ENCODE peak calls at places on chromosomes 5 and 9, in ten cellular contexts. H is mammary epithelial cell, J is endothelial cell, K is neural crest cell, M is HCT116, S is GM10248, R is B cell, W is left ventricle myocardium inferior, I is lower leg skin, O is PC-3. T is an unnamed sample.

GRCh38 chr5:147860641-147861025 is 17.9 kb upstream of the SCGB3A2 start:
- DNase-seq in R (no peak), S (no peak), I (no peak), J (no peak), O (no peak), H (no peak), M (no peak), W (no peak), K (no peak), T (no peak)

GRCh38 chr5:68848086-68848485 is 245.7 kb upstream of the SLC30A5 start:
- DNase-seq in R (no peak), I (no peak), H (peak), J (no peak), W (no peak), M (no peak), K (no peak), O (peak), S (no peak), T (no peak)

GRCh38 chr9:2967779-2968178 is 123.9 kb upstream of the PUM3 start:
- DNase-seq in M (no peak), H (peak), J (no peak), K (no peak), O (no peak), R (no peak), S (no peak), I (no peak), W (no peak), T (no peak)

GRCh38 chr5:69285448-69286116 is 47.0 kb downstream of the CCDC125 start:
- DNase-seq in I (no peak), K (no peak), H (no peak), R (no peak), J (no peak), O (no peak), M (no peak), S (no peak), W (no peak), T (no peak)

GRCh38 chr5:110612778-110613396 is 113.6 kb downstream of the TMEM232 start:
- DNase-seq in W (no peak), J (no peak), I (no peak), K (no peak), H (no peak), M (no peak), R (no peak), O (peak), S (no peak), T (no peak)

GRCh38 chr9:32045513-32045912 is 338.9 kb upstream of the ACO1 start:
- DNase-seq in I (no peak), S (no peak), H (no peak), O (no peak), K (no peak), M (no peak), W (no peak), J (no peak), R (no peak), T (no peak)

GRCh38 chr9:134494273-134494815 is 147.3 kb upstream of the COL5A1 start:
- DNase-seq in R (peak), W (no peak), O (no peak), I (peak), J (no peak), S (no peak), K (no peak), M (no peak), H (no peak), T (no peak)

GRCh38 chr9:105241356-105242043 is 3.0 kb upstream of the SLC44A1 start:
- DNase-seq in I (no peak), H (no peak), J (no peak), K (no peak), M (no peak), R (no peak), S (no peak), O (no peak), W (no peak), T (no peak)

GRCh38 chr9:27371382-27371781 is 74.4 kb upstream of the EQTN start:
- DNase-seq in S (no peak), H (peak), O (peak), I (no peak), R (no peak), J (no peak), M (peak), W (no peak), K (no peak), T (no peak)

GRCh38 chr9:80692751-80693150 is 996.6 kb downstream of the TLE1 start:
- DNase-seq in K (no peak), J (no peak), W (no peak), S (no peak), O (no peak), M (no peak), R (no peak), H (no peak), I (no peak), T (no peak)

GRCh38 chr9:96057155-96057554 is 181.7 kb downstream of the ERCC6L2 start:
- DNase-seq in R (no peak), K (no peak), O (no peak), M (no peak), H (peak), J (no peak), I (no peak), W (no peak), S (no peak), T (no peak)

GRCh38 chr9:17293685-17294084 is 158.8 kb downstream of the CNTLN start:
- DNase-seq in J (no peak), R (no peak), H (no peak), M (no peak), O (no peak), I (no peak), W (no peak), K (no peak), S (no peak), T (no peak)

GRCh38 chr9:138006576-138007233 is 129.1 kb downstream of the CACNA1B start:
- DNase-seq in J (no peak), O (no peak), I (peak), W (no peak), M (no peak), H (no peak), S (no peak), R (no peak), K (no peak), T (no peak)

GRCh38 chr9:134242706-134243105 is 78.3 kb upstream of the RNU6ATAC start:
- DNase-seq in S (no peak), K (no peak), R (no peak), H (no peak), M (no peak), W (no peak), I (no peak), O (no peak), J (no peak), T (no peak)

GRCh38 chr5:125283372-125283771 is 536.9 kb upstream of the ZNF608 start:
- DNase-seq in W (no peak), J (no peak), I (no peak), M (no peak), S (no peak), R (no peak), O (no peak), H (no peak), K (no peak), T (no peak)

GRCh38 chr5:168607946-168608345 is 28.8 kb upstream of the PANK3 start:
- DNase-seq in I (no peak), J (no peak), W (no peak), K (no peak), M (no peak), H (no peak), O (no peak), S (no peak), R (no peak), T (no peak)

GRCh38 chr9:68709291-68709970 is 4.4 kb downstream of the PIP5K1B start:
- DNase-seq in J (no peak), I (no peak), S (no peak), M (no peak), R (no peak), H (no peak), W (no peak), K (no peak), O (no peak), T (no peak)

GRCh38 chr5:147339313-147339712 is 104.5 kb downstream of the STK32A start:
- DNase-seq in W (no peak), H (no peak), K (no peak), I (no peak), O (no peak), J (no peak), M (no peak), R (no peak), S (no peak), T (no peak)

GRCh38 chr5:31661257-31661656 is 22.3 kb downstream of the PDZD2 start:
- DNase-seq in S (no peak), R (no peak), W (no peak), O (peak), H (no peak), J (no peak), M (no peak), K (no peak), I (no peak), T (no peak)

GRCh38 chr9:15729507-15729906 is 176.7 kb downstream of the CCDC171 start:
- DNase-seq in J (no peak), I (no peak), O (no peak), M (no peak), R (no peak), S (no peak), W (no peak), K (no peak), H (no peak), T (no peak)

GRCh38 chr9:12996971-12997370 is 222.2 kb downstream of the LURAP1L start:
- DNase-seq in O (no peak), M (no peak), R (no peak), K (no peak), S (no peak), H (no peak), I (no peak), W (no peak), J (no peak), T (no peak)

GRCh38 chr5:149149942-149150341 is 8.6 kb downstream of the ABLIM3 start:
- DNase-seq in M (no peak), S (no peak), K (no peak), O (no peak), W (no peak), R (no peak), H (no peak), J (no peak), I (no peak), T (no peak)

GRCh38 chr9:124020520-124021384 is 9.2 kb downstream of the LHX2 start:
- DNase-seq in W (no peak), M (no peak), K (no peak), H (no peak), S (peak), R (no peak), I (no peak), J (no peak), O (no peak), T (no peak)

GRCh38 chr9:131111186-131111853 is 14.1 kb upstream of the NUP214 start:
- DNase-seq in K (no peak), I (no peak), H (no peak), O (no peak), S (no peak), J (no peak), W (no peak), M (no peak), R (no peak), T (no peak)

GRCh38 chr5:171845857-171846785 is 60.5 kb downstream of the SMIM23 start:
- DNase-seq in S (no peak), W (peak), J (no peak), H (no peak), O (peak), K (no peak), I (peak), M (no peak), R (no peak), T (no peak)

GRCh38 chr9:35729700-35730485 is 2.1 kb downstream of the TLN1 start:
- DNase-seq in J (peak), I (no peak), S (no peak), W (peak), K (no peak), H (peak), R (peak), O (peak), M (peak), T (no peak)

GRCh38 chr5:171783051-171783450 is 2.6 kb upstream of the SMIM23 start:
- DNase-seq in M (no peak), O (peak), J (no peak), I (no peak), S (no peak), H (no peak), R (no peak), W (no peak), K (no peak), T (no peak)

GRCh38 chr5:140113180-140113698 is 670 bp upstream of the PURA start:
- DNase-seq in K (peak), R (peak), M (no peak), I (peak), W (peak), S (peak), H (no peak), J (peak), O (no peak), T (no peak)

GRCh38 chr5:41445937-41446563 is 64.4 kb downstream of the PLCXD3 start:
- DNase-seq in J (no peak), H (no peak), S (no peak), W (no peak), K (no peak), O (no peak), R (no peak), I (no peak), M (no peak), T (no peak)

GRCh38 chr9:73869261-73869660 is 627.9 kb upstream of the RORB start:
- DNase-seq in I (no peak), J (no peak), M (no peak), H (peak), S (peak), K (no peak), O (peak), R (no peak), W (no peak), T (no peak)

GRCh38 chr5:180306796-180307195 is 14.9 kb upstream of the MAPK9 start:
- DNase-seq in W (no peak), M (no peak), S (no peak), I (no peak), H (no peak), K (no peak), J (no peak), O (no peak), R (no peak), T (peak)
- TF ChIP-seq CTCF in W (no peak), M (no peak), S (no peak), I (no peak), H (no peak), K (no peak), J (no peak), O (no peak), R (no peak), T (no peak)

GRCh38 chr5:92889140-92889539 is 691.9 kb downstream of the NR2F1-AS1 start:
- DNase-seq in W (no peak), H (no peak), K (no peak), M (no peak), I (no peak), S (no peak), J (no peak), R (no peak), O (no peak), T (no peak)

GRCh38 chr5:92886751-92887150 is 694.3 kb downstream of the NR2F1-AS1 start:
- DNase-seq in O (no peak), W (no peak), M (no peak), R (no peak), K (no peak), I (no peak), J (no peak), S (no peak), H (no peak), T (no peak)

GRCh38 chr5:92884464-92884863 is 696.6 kb downstream of the NR2F1-AS1 start:
- DNase-seq in M (no peak), R (no peak), W (no peak), S (no peak), I (no peak), J (no peak), K (no peak), H (no peak), O (no peak), T (no peak)

GRCh38 chr5:92887254-92887653 is 693.8 kb downstream of the NR2F1-AS1 start:
- DNase-seq in I (no peak), W (no peak), R (no peak), H (no peak), O (no peak), S (no peak), J (no peak), K (no peak), M (no peak), T (no peak)

GRCh38 chr5:92885950-92886349 is 695.1 kb downstream of the NR2F1-AS1 start:
- DNase-seq in M (no peak), R (no peak), J (peak), K (peak), H (no peak), O (no peak), W (no peak), I (no peak), S (no peak), T (no peak)
- TF ChIP-seq CTCF in M (peak), R (no peak), J (no peak), K (peak), H (peak), O (peak), W (no peak), I (no peak), S (no peak), T (no peak)

GRCh38 chr5:77924081-77924480 is 147.9 kb upstream of the TBCA start:
- DNase-seq in H (peak), R (no peak), W (no peak), M (no peak), O (peak), S (no peak), J (no peak), K (no peak), I (no peak), T (no peak)

GRCh38 chr5:77921369-77921768 is 145.2 kb upstream of the TBCA start:
- DNase-seq in J (no peak), W (no peak), K (no peak), H (peak), I (no peak), S (no peak), O (no peak), R (no peak), M (no peak), T (no peak)

GRCh38 chr5:77926337-77926736 is 150.2 kb upstream of the TBCA start:
- DNase-seq in W (no peak), I (no peak), M (no peak), K (no peak), J (no peak), S (no peak), R (no peak), H (no peak), O (no peak), T (no peak)

GRCh38 chr5:77925503-77925902 is 149.4 kb upstream of the TBCA start:
- DNase-seq in J (no peak), W (no peak), K (no peak), O (no peak), R (no peak), H (no peak), S (no peak), M (no peak), I (no peak), T (no peak)

GRCh38 chr5:77923666-77924065 is 147.5 kb upstream of the TBCA start:
- DNase-seq in S (no peak), K (no peak), I (no peak), R (no peak), O (no peak), W (no peak), M (no peak), J (no peak), H (no peak), T (no peak)
- TF ChIP-seq CTCF in S (no peak), K (no peak), I (no peak), R (no peak), O (no peak), W (no peak), M (no peak), J (no peak), H (no peak), T (no peak)

DNA sequence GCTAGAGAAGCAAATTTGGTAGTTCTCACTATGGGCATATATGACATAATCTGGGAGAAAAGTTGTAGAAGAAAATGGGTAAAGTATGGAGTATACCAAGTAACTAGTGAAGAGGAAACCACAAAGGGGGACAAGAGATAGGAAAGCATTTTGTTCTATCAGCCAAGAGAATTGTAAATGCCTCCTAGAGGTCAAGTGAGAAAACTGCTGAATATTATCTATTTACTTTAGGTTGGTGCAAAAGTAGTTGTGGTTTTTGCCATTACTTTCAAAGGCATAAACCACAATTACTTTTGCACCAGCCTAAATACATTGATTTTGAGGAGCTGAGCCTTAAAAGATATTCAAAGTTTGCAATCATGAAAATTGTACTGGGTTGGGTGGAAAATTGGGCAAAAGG is 126.7 kb upstream of the GRHPR start:
- DNase-seq in H (no peak), S (no peak), K (no peak), O (no peak), I (no peak), W (no peak), R (no peak), M (no peak), J (no peak), T (no peak)
- TF ChIP-seq CTCF in H (peak), S (peak), K (peak), O (peak), I (no peak), W (no peak), R (peak), M (peak), J (peak), T (no peak)

DNA sequence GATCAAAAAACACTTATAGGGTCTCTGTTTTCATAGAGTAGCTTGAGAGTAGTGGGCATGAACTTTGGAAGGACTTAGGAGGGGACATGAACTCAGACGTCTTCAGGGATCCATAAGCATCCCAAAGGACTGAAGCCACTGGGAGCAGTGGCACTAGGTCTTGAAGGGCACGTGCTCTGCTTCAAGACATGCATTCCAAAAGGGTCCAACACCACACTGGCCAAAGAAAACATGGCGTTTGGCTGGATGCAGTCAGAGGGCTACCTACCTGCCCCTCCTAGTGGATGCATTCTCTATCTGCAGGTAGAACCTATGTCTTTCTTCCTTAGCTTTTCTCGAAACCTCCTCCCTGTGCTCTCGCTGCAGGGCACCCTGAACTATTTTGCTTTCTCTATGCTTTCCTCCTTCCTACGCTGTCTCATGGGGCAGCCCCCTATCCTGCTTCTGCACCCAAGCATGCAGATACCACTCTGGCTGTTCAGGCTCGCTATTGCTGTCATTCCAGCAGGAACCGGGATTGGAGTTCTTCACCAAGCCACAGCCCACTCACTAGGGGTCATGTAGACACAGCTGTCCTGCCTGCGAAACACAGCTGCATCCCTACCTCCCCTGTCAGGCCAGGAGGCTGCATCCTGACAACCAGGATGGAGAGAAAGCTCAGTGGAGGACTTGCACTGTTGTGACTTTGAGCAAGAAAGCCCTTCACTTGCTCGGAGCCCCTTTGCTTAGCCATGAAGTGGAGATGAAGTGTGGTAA is 11.9 kb downstream of the FAM240B start:
- DNase-seq in S (peak), W (no peak), I (no peak), M (no peak), H (no peak), K (no peak), O (peak), R (no peak), J (no peak), T (no peak)
- TF ChIP-seq CTCF in S (peak), W (peak), I (no peak), M (peak), H (peak), K (peak), O (peak), R (no peak), J (peak), T (no peak)